ENCODE peak calls at places on chromosomes 4 and X, in four cellular contexts. U is SK-N-SH, T is GM12878, P is A549. C is an unnamed sample.
A peak's percentile ranks its signal among the peaks of the same experiment; 100 is the strongest.

GRCh38 chrX:72498782-72499181 is 73.9 kb downstream of the HDAC8 start:
- DNase-seq in U (no peak), T (peak; percentile 12), P (no peak), C (no peak)

GRCh38 chr4:4384837-4385236 is 2.1 kb upstream of the NSG1 start:
- DNase-seq in U (peak; percentile 66), T (no peak), P (peak; percentile 52), C (peak; percentile 2)

GRCh38 chr4:141022221-141022760 is 111.0 kb downstream of the RNF150 start:
- DNase-seq in U (no peak), T (no peak), P (no peak), C (no peak)

GRCh38 chr4:67273676-67274075 is 271.6 kb downstream of the CENPC start:
- DNase-seq in U (no peak), T (no peak), P (no peak), C (no peak)

GRCh38 chrX:113384628-113385027 is 544.0 kb upstream of the AMOT start:
- DNase-seq in U (no peak), T (no peak), P (no peak), C (peak; percentile 41)

GRCh38 chr4:182354867-182355266 is 111.7 kb downstream of the TENM3 start:
- DNase-seq in U (no peak), T (no peak), P (no peak), C (peak; percentile 16)

GRCh38 chr4:59848457-59848856 is 1351.7 kb upstream of the ADGRL3 start:
- DNase-seq in U (no peak), T (no peak), P (no peak), C (no peak)

GRCh38 chr4:122309988-122310626 is 68.7 kb upstream of the ADAD1 start:
- DNase-seq in U (no peak), T (no peak), P (no peak), C (peak; percentile 18)

GRCh38 chr4:22170353-22170752 is 221.8 kb upstream of the KCNIP4 start:
- DNase-seq in U (no peak), T (no peak), P (no peak), C (peak; percentile 60)

GRCh38 chr4:152090543-152090942 is 329.7 kb upstream of the GATB start:
- DNase-seq in U (peak; percentile 22), T (no peak), P (no peak), C (peak; percentile 65)

GRCh38 chrX:134601240-134601639 is 57.0 kb downstream of the PLAC1 start:
- DNase-seq in U (no peak), T (no peak), P (no peak), C (peak; percentile 27)

GRCh38 chr4:153655928-153656327 is 28.2 kb upstream of the TLR2 start:
- DNase-seq in U (no peak), T (no peak), P (no peak), C (no peak)

GRCh38 chr4:88320780-88321373 is 36.5 kb upstream of the PPM1K start:
- DNase-seq in U (no peak), T (peak; percentile 83), P (peak; percentile 20), C (no peak)

GRCh38 chr4:68872442-68873217 is 56.8 kb downstream of the UGT2B10 start:
- DNase-seq in U (no peak), T (no peak), P (no peak), C (no peak)

GRCh38 chrX:45022144-45022543 is 149.2 kb downstream of the KDM6A start:
- DNase-seq in U (no peak), T (no peak), P (peak; percentile 43), C (no peak)

GRCh38 chr4:87166296-87166854 is 54.0 kb downstream of the KLHL8 start:
- DNase-seq in U (no peak), T (no peak), P (no peak), C (no peak)
- TF ChIP-seq RCOR1 in U (no peak), T (no peak), P (no peak), C (no peak)

DNA sequence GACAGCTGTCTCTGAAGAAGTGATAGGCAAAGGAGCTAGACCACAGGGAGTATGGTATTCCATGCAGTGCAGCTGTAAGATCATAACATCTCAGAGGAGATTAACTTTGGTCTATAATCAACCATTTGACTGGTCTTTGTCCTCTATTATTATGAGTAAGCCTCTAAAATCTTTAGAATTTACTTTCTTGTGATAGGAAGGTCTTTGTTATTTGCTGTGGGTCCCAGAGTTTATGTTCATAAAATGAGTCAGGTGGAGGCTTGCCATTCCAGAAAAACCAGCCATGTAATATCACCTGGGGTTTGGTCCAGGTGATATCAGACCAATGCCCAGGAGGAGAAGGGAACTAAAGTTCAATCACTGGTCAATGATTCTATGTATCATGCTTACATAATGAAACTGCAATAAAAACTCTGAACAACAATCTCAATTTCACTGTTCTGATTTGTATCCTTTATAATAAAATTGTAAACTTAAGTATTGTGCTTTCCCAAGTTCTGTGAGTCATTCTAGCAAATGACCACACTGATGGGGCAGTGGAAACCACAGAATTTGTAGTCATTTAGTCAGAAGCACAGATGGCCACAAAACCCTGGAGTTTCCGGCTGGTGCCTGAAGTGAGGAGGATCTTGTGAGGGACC is 239.6 kb upstream of the TRAM1L1 start:
- DNase-seq in U (no peak), T (no peak), P (no peak), C (peak; percentile 96)
- TF ChIP-seq RCOR1 in U (no peak), T (no peak), P (no peak), C (no peak)

GRCh38 chr4:112532267-112532666 is 16.3 kb upstream of the NEUROG2 start:
- DNase-seq in U (no peak), T (no peak), P (no peak), C (peak; percentile 51)
- TF ChIP-seq RCOR1 in U (no peak), T (no peak), P (no peak), C (no peak)

GRCh38 chr4:70269674-70270073 is 27.3 kb downstream of the CSN3 start:
- DNase-seq in U (peak; percentile 2), T (no peak), P (peak; percentile 1), C (no peak)
- TF ChIP-seq RCOR1 in U (no peak), T (no peak), P (no peak), C (no peak)